ENCODE peak calls at places on chromosomes 2 and 18, in nine cellular contexts. M is thoracic aorta, N is neural progenitor cell, C is prostate gland, L is endothelial cell of umbilical vein, T is tibial artery, I is upper lobe of right lung, X is adrenal gland, R is body of pancreas. Q is an unnamed sample.

GRCh38 chr2:1743396-1744150 is 742 bp downstream of the PXDN start:
- DNase-seq in I (peak), C (no peak), N (peak), T (no peak), L (peak), X (no peak), M (no peak), R (no peak), Q (no peak)

GRCh38 chr2:70921839-70922590 is 13.7 kb upstream of the ATP6V1B1 start:
- DNase-seq in X (no peak), T (no peak), I (no peak), N (no peak), C (no peak), M (no peak), R (peak), L (peak), Q (peak)

GRCh38 chr18:2050702-2051201 is 520.6 kb downstream of the METTL4 start:
- DNase-seq in I (no peak), N (no peak), C (no peak), R (no peak), X (no peak), T (no peak), L (no peak), M (no peak), Q (no peak)

GRCh38 chr2:70140978-70141753 is 49.7 kb downstream of the C2orf42 start:
- DNase-seq in L (peak), M (peak), T (peak), N (peak), R (peak), I (peak), X (peak), C (peak), Q (peak)

GRCh38 chr2:69381337-69381737 is 5.7 kb downstream of the GFPT1 start:
- DNase-seq in C (no peak), T (no peak), M (no peak), N (no peak), I (no peak), X (no peak), L (no peak), R (no peak), Q (no peak)

GRCh38 chr2:168661404-168661869 is 141.0 kb upstream of the NOSTRIN start:
- DNase-seq in N (peak), I (no peak), L (no peak), T (no peak), C (no peak), M (no peak), R (no peak), X (no peak), Q (no peak)

GRCh38 chr2:152415231-152415642 is 80.3 kb downstream of the FMNL2 start:
- DNase-seq in C (no peak), R (peak), I (no peak), N (no peak), X (no peak), L (peak), T (no peak), M (no peak), Q (no peak)

GRCh38 chr2:5230443-5230842 is 461.7 kb upstream of the SOX11 start:
- DNase-seq in M (no peak), L (no peak), X (no peak), C (no peak), N (no peak), R (no peak), I (no peak), T (no peak), Q (no peak)

GRCh38 chr18:10878703-10879102 is 270.7 kb downstream of the PIEZO2 start:
- DNase-seq in N (no peak), X (no peak), T (no peak), C (no peak), L (no peak), R (peak), M (no peak), I (no peak), Q (no peak)

GRCh38 chr2:68390114-68390513 is 25.0 kb downstream of the PLEK start:
- DNase-seq in N (no peak), M (no peak), T (no peak), X (no peak), C (no peak), L (no peak), I (no peak), R (no peak), Q (no peak)

GRCh38 chr18:21115519-21116411 is 4.2 kb upstream of the ROCK1 start:
- DNase-seq in L (no peak), C (no peak), N (peak), M (no peak), T (no peak), I (peak), R (no peak), X (no peak), Q (no peak)

GRCh38 chr2:201923991-201924390 is 109.7 kb upstream of the FZD7 start:
- DNase-seq in X (no peak), R (no peak), N (no peak), I (no peak), M (no peak), T (no peak), C (no peak), L (no peak), Q (no peak)

GRCh38 chr2:62383843-62384242 is 122.2 kb downstream of the TMEM17 start:
- DNase-seq in T (no peak), N (no peak), L (peak), R (no peak), I (no peak), C (no peak), M (no peak), X (no peak), Q (no peak)

GRCh38 chr18:78908462-78908861 is 71.2 kb upstream of the SALL3 start:
- DNase-seq in I (peak), N (no peak), X (no peak), T (no peak), C (no peak), R (no peak), L (no peak), M (no peak), Q (no peak)

GRCh38 chr2:176213406-176213805 is 24.9 kb downstream of the HOXD1 start:
- DNase-seq in I (no peak), R (no peak), M (no peak), L (no peak), N (no peak), X (no peak), T (no peak), C (no peak), Q (no peak)

GRCh38 chr2:37615808-37616673 is 55.4 kb downstream of the CDC42EP3 start:
- DNase-seq in R (no peak), I (peak), C (no peak), T (peak), N (no peak), M (no peak), L (peak), X (no peak), Q (peak)

GRCh38 chr2:99643824-99644787 is 154.3 kb upstream of the REV1 start:
- DNase-seq in L (no peak), X (peak), N (no peak), C (no peak), T (peak), R (peak), I (no peak), M (no peak), Q (no peak)

GRCh38 chr2:232076736-232077135 is 115.2 kb downstream of the DIS3L2 start:
- DNase-seq in R (no peak), C (no peak), M (no peak), I (no peak), L (no peak), T (no peak), N (no peak), X (no peak), Q (no peak)

GRCh38 chr2:30800159-30800558 is 7.1 kb downstream of the CAPN13 start:
- DNase-seq in M (no peak), C (no peak), L (no peak), I (no peak), X (no peak), T (no peak), N (no peak), R (no peak), Q (no peak)

GRCh38 chr2:28413896-28414290 is 21.2 kb downstream of the FOSL2 start:
- DNase-seq in C (no peak), N (no peak), T (no peak), X (no peak), M (no peak), R (no peak), L (no peak), I (no peak), Q (no peak)

GRCh38 chr2:237629188-237629534 is 1.8 kb downstream of the LRRFIP1 start:
- DNase-seq in C (no peak), R (no peak), L (no peak), T (no peak), X (no peak), I (no peak), N (no peak), M (no peak), Q (no peak)

GRCh38 chr2:188647671-188648070 is 326.5 kb upstream of the COL3A1 start:
- DNase-seq in M (no peak), L (no peak), R (no peak), N (no peak), I (no peak), T (no peak), C (no peak), X (no peak), Q (no peak)

GRCh38 chr2:120504936-120505705 is 159.2 kb downstream of the INHBB start:
- DNase-seq in L (no peak), C (no peak), X (no peak), M (no peak), I (no peak), T (no peak), N (no peak), R (no peak), Q (no peak)

GRCh38 chr18:37668971-37669747 is 103.6 kb upstream of the CELF4 start:
- DNase-seq in I (no peak), X (no peak), R (no peak), M (no peak), N (peak), C (no peak), L (no peak), T (no peak), Q (no peak)

GRCh38 chr18:3402962-3403585 is 46.9 kb upstream of the TGIF1 start:
- DNase-seq in X (no peak), M (no peak), C (no peak), R (no peak), I (no peak), L (no peak), N (no peak), T (no peak), Q (no peak)

GRCh38 chr2:181780159-181781081 is 100.1 kb upstream of the NEUROD1 start:
- DNase-seq in R (no peak), I (no peak), M (no peak), T (no peak), X (no peak), N (no peak), C (no peak), L (peak), Q (no peak)

GRCh38 chr2:29215739-29216608 is 100.8 kb downstream of the CLIP4 start:
- DNase-seq in I (no peak), L (no peak), C (no peak), X (no peak), M (no peak), T (no peak), N (no peak), R (no peak), Q (no peak)

GRCh38 chr18:62881509-62882016 is 166.2 kb downstream of the PHLPP1 start:
- DNase-seq in R (no peak), M (no peak), N (no peak), X (no peak), I (no peak), L (peak), T (peak), C (no peak), Q (no peak)

GRCh38 chr2:129934044-129934822 is 45.2 kb upstream of the RAB6C start:
- DNase-seq in X (no peak), I (no peak), M (no peak), N (peak), C (no peak), R (no peak), T (no peak), L (no peak), Q (no peak)

GRCh38 chr2:107992069-107992468 is 5.7 kb downstream of the SLC5A7 start:
- DNase-seq in M (no peak), L (no peak), R (no peak), X (no peak), N (no peak), T (no peak), I (no peak), C (no peak), Q (no peak)

GRCh38 chr2:96253006-96253405 is 12.8 kb downstream of the TMEM127 start:
- DNase-seq in I (no peak), N (no peak), M (no peak), C (no peak), T (no peak), X (no peak), L (no peak), R (no peak), Q (no peak)

GRCh38 chr2:96254592-96254991 is 11.2 kb downstream of the TMEM127 start:
- DNase-seq in I (no peak), N (no peak), C (no peak), R (no peak), M (no peak), L (peak), X (peak), T (peak), Q (no peak)

GRCh38 chr2:96250188-96250587 is 15.6 kb downstream of the TMEM127 start:
- DNase-seq in T (no peak), I (peak), R (no peak), L (no peak), C (no peak), M (no peak), X (no peak), N (no peak), Q (no peak)

GRCh38 chr2:96251721-96252292 is 14.0 kb downstream of the TMEM127 start:
- DNase-seq in N (peak), L (peak), I (peak), X (peak), C (peak), M (peak), T (peak), R (peak), Q (peak)

GRCh38 chr2:96252526-96252925 is 13.3 kb downstream of the TMEM127 start:
- DNase-seq in L (no peak), M (no peak), C (no peak), R (no peak), T (no peak), I (no peak), N (no peak), X (no peak), Q (no peak)
- H3K27ac ChIP-seq in L (no peak), M (peak), C (no peak), R (no peak), T (peak), I (no peak), N (no peak), X (peak), Q (peak)

GRCh38 chr2:6994569-6994968 is 77.4 kb downstream of the RNF144A start:
- DNase-seq in N (no peak), X (no peak), L (no peak), I (no peak), R (no peak), C (no peak), M (no peak), T (no peak), Q (no peak)
- H3K27ac ChIP-seq in N (no peak), X (peak), L (no peak), I (no peak), R (peak), C (no peak), M (no peak), T (no peak), Q (no peak)

GRCh38 chr2:238861766-238862315 is 14.0 kb downstream of the TWIST2 start:
- DNase-seq in N (no peak), L (no peak), R (no peak), M (no peak), X (no peak), I (no peak), T (no peak), C (no peak), Q (no peak)

GRCh38 chr2:238864207-238865014 is 16.5 kb downstream of the TWIST2 start:
- DNase-seq in L (peak), C (peak), R (peak), N (peak), X (peak), I (peak), T (peak), M (peak), Q (peak)

GRCh38 chr2:238862701-238863100 is 14.8 kb downstream of the TWIST2 start:
- DNase-seq in M (no peak), R (no peak), L (no peak), I (no peak), C (no peak), T (no peak), X (no peak), N (no peak), Q (no peak)

GRCh38 chr2:238863749-238864206 is 15.9 kb downstream of the TWIST2 start:
- DNase-seq in X (no peak), R (no peak), I (peak), T (no peak), C (no peak), L (no peak), N (no peak), M (no peak), Q (no peak)

DNA sequence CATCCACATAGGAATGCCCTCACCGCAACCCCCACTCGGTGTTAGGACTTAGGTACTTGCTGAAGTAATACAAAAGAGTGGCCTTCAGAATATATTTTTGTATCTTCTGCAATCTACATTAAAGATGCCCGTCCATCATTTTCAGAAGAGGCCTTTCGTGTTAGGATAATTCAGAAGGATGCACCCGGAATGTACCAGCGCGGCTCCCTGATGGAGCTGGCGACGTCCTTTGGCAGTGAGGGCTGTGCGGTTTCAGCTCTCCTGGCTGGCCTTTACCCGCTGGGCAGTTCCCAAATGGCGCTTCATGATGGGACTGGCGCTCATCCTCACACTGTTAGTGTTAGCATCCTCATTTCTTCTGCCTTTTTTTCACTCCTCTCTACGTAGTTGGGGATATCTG is 15.3 kb downstream of the TWIST2 start:
- DNase-seq in I (no peak), X (no peak), N (no peak), L (no peak), R (no peak), C (no peak), T (no peak), M (no peak), Q (no peak)
- H3K27ac ChIP-seq in I (peak), X (peak), N (no peak), L (no peak), R (no peak), C (peak), T (peak), M (peak), Q (peak)

DNA sequence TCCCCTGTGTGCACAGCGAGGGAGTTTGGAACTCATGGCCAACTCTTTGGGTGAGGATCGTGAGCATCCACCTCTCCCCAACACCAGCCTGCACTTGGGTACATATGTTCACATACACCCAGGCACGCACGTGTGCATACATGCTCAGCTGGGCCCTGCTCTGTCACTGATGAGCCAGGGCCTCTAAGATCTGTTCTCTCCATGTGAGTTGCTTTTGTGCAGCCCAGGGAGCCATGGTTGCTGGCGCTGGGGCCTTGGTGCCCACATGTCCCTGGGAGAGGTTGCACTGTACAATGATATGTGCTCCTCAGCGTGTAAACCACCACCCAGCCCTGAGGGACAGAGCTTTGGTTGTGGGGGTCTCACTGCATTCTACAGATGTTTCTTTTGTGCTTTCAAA is 44.1 kb downstream of the KLHL29 start:
- DNase-seq in R (no peak), C (no peak), M (no peak), T (no peak), N (no peak), I (no peak), X (no peak), L (no peak), Q (no peak)
- H3K27ac ChIP-seq in R (no peak), C (no peak), M (no peak), T (peak), N (no peak), I (no peak), X (no peak), L (no peak), Q (no peak)

GRCh38 chr2:9408641-9409151 is 14.6 kb downstream of the ITGB1BP1 start:
- DNase-seq in T (no peak), N (no peak), I (peak), L (no peak), X (no peak), R (peak), M (no peak), C (peak), Q (no peak)
- H3K27ac ChIP-seq in T (no peak), N (no peak), I (no peak), L (no peak), X (no peak), R (no peak), M (no peak), C (no peak), Q (no peak)

GRCh38 chr2:180202591-180202990 is 195.5 kb upstream of the CWC22 start:
- DNase-seq in R (no peak), M (no peak), I (no peak), T (no peak), X (no peak), L (no peak), C (no peak), N (no peak), Q (no peak)
- H3K27ac ChIP-seq in R (no peak), M (no peak), I (no peak), T (no peak), X (no peak), L (no peak), C (no peak), N (no peak), Q (no peak)

DNA sequence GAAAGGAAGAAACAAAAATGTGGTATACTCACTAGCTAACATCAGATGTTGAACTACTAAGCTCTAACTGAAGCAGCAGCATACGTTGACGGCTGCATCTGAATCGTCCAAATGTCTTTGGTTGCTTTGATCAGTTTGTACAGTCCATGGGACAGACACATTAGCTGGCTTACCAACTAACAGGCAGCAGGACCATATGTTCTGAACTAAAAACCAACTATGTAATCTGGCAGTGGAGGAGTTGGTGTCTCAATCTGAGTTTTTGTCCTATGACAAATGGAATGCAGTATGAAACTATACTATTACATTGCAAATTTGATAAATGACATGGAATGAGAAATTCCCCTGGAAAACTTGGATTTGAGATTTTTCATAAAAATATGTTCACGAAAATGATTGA is 79.5 kb downstream of the EPHA4 start:
- DNase-seq in C (no peak), T (no peak), N (no peak), X (no peak), M (no peak), R (no peak), I (no peak), L (no peak), Q (no peak)
- H3K27ac ChIP-seq in C (no peak), T (no peak), N (peak), X (no peak), M (no peak), R (no peak), I (no peak), L (no peak), Q (no peak)

DNA sequence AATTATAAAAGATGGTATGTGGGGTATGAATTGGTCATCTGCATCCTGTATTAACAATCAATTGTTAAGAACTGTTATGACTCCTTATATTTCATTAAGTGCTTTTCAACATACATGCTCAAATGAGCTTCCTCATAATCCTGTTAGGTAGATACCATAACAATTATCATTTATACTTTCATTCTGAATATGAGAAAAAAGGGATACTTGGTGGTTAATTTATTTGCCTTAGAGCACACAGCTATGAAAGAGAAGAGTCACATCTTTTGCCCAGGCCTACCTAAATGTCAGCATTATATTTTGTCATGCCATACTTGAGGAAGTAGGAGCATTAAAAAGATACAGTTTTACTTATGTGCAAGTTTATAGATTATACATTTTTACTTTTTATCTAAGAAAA is 169.6 kb downstream of the TCF4 start:
- DNase-seq in C (no peak), T (no peak), L (no peak), N (no peak), I (no peak), X (no peak), R (no peak), M (no peak), Q (no peak)
- H3K27ac ChIP-seq in C (no peak), T (no peak), L (no peak), N (no peak), I (no peak), X (no peak), R (no peak), M (no peak), Q (no peak)